ENCODE peak calls at places on chromosomes 16 and 17, in four cellular contexts. A, F, S and M are unnamed samples.

GRCh38 chr17:83096401-83097220 is 17.2 kb downstream of the METRNL start:
- DNase-seq in A (no peak), F (no peak), S (no peak), M (peak)

GRCh38 chr17:62680541-62681052 is 53.1 kb downstream of the MRC2 start:
- DNase-seq in A (no peak), F (no peak), S (peak), M (no peak)

GRCh38 chr17:55441544-55441943 is 19.9 kb upstream of the MMD start:
- DNase-seq in A (no peak), F (no peak), S (no peak), M (no peak)

GRCh38 chr16:67923414-67924127 is 8.1 kb downstream of the CTRL start:
- DNase-seq in A (no peak), F (no peak), S (peak), M (peak)

GRCh38 chr17:44088254-44088653 is 17.7 kb downstream of the G6PC3 start:
- DNase-seq in A (no peak), F (no peak), S (no peak), M (no peak)

GRCh38 chr16:10950393-10950792 is 6.0 kb downstream of the CLEC16A start:
- DNase-seq in A (no peak), F (no peak), S (peak), M (no peak)

GRCh38 chr16:17228048-17228707 is 242.6 kb downstream of the XYLT1 start:
- DNase-seq in A (no peak), F (no peak), S (no peak), M (no peak)

GRCh38 chr16:84730406-84731106 is 30.8 kb downstream of the USP10 start:
- DNase-seq in A (no peak), F (no peak), S (peak), M (peak)

GRCh38 chr16:3071655-3072054 is 6.2 kb downstream of the IL32 start:
- DNase-seq in A (no peak), F (no peak), S (no peak), M (no peak)

GRCh38 chr17:29585080-29585751 is 4.2 kb downstream of the GIT1 start:
- DNase-seq in A (no peak), F (no peak), S (no peak), M (no peak)

GRCh38 chr16:78128920-78129319 is 29.5 kb downstream of the WWOX start:
- DNase-seq in A (no peak), F (no peak), S (no peak), M (no peak)

GRCh38 chr16:55640714-55641327 is 15.0 kb upstream of the SLC6A2 start:
- DNase-seq in A (no peak), F (no peak), S (no peak), M (no peak)

GRCh38 chr16:84633622-84634021 is 14.7 kb upstream of the KLHL36 start:
- DNase-seq in A (peak), F (no peak), S (no peak), M (peak)